ENCODE peak calls at places on chromosomes 16 and 17, in six cellular contexts. R, K, H, O, X and Q are unnamed samples.

GRCh38 chr17:27848941-27849340 is 44.2 kb downstream of the LYRM9 start:
- DNase-seq in H (peak; percentile 4), O (no peak), X (no peak), K (no peak), R (no peak), Q (no peak)

GRCh38 chr16:56576585-56577299 is 11.9 kb downstream of the MT4 start:
- DNase-seq in R (peak; percentile 91), X (peak; percentile 93), O (peak; percentile 79), K (peak; percentile 70), H (no peak), Q (peak; percentile 70)

GRCh38 chr16:2514333-2515179 is 804 bp downstream of the ATP6V0C start:
- DNase-seq in K (no peak), O (no peak), H (peak; percentile 26), X (peak; percentile 85), R (peak; percentile 78), Q (no peak)

GRCh38 chr16:78264642-78265041 is 165.2 kb downstream of the WWOX start:
- DNase-seq in H (no peak), K (no peak), R (no peak), O (no peak), X (no peak), Q (no peak)

GRCh38 chr16:71303938-71304337 is 14.7 kb upstream of the CMTR2 start:
- DNase-seq in K (peak; percentile 20), R (no peak), X (no peak), H (no peak), O (peak; percentile 2), Q (peak; percentile 52)

GRCh38 chr16:80974649-80975376 is 31.9 kb downstream of the CMC2 start:
- DNase-seq in K (peak; percentile 10), H (no peak), X (no peak), O (no peak), R (no peak), Q (no peak)

GRCh38 chr17:79272220-79272619 is 197.6 kb downstream of the ENGASE start:
- DNase-seq in X (no peak), H (no peak), O (no peak), K (no peak), R (no peak), Q (no peak)

GRCh38 chr17:29949708-29950107 is 8.3 kb downstream of the EFCAB5 start:
- DNase-seq in K (no peak), R (no peak), O (no peak), H (peak; percentile 3), X (no peak), Q (no peak)

GRCh38 chr17:49571283-49571682 is 4.4 kb upstream of the NXPH3 start:
- DNase-seq in H (no peak), R (peak; percentile 41), X (no peak), O (no peak), K (no peak), Q (no peak)

GRCh38 chr16:88306860-88307545 is 75.8 kb upstream of the ZNF469 start:
- DNase-seq in R (peak; percentile 62), H (no peak), X (no peak), O (peak; percentile 96), K (no peak), Q (peak; percentile 61)

GRCh38 chr17:5019475-5019956 is 15.7 kb downstream of the SLC52A1 start:
- DNase-seq in O (peak; percentile 12), X (no peak), K (peak; percentile 32), R (no peak), H (no peak), Q (peak; percentile 57)

GRCh38 chr17:22310717-22311686 is 618.7 kb downstream of the KCNJ18 start:
- DNase-seq in R (no peak), K (no peak), X (no peak), H (no peak), O (no peak), Q (peak; percentile 23)

GRCh38 chr17:1783834-1784611 is 22.2 kb downstream of the SERPINF1 start:
- DNase-seq in R (peak; percentile 84), K (peak; percentile 61), H (peak; percentile 38), O (peak; percentile 96), X (peak; percentile 85), Q (no peak)

GRCh38 chr17:43559161-43559816 is 13.1 kb upstream of the ETV4 start:
- DNase-seq in X (no peak), O (no peak), R (no peak), K (no peak), H (no peak), Q (no peak)

GRCh38 chr17:80980397-80981061 is 11.1 kb upstream of the CHMP6 start:
- DNase-seq in X (no peak), R (no peak), O (no peak), H (no peak), K (no peak), Q (no peak)

GRCh38 chr17:49986396-49987289 is 8.4 kb downstream of the DLX3 start:
- DNase-seq in O (no peak), H (no peak), R (peak; percentile 21), X (no peak), K (no peak), Q (no peak)